ENCODE peak calls at places on chromosomes 11 and 22, in four cellular contexts. Y is AG04450, P is fibroblast of pulmonary artery, T is fibroblast of mammary gland. U is an unnamed sample.

GRCh38 chr11:46508360-46508759 is 85.5 kb downstream of the AMBRA1 start:
- DNase-seq in P (no peak), Y (no peak), T (no peak), U (no peak)

GRCh38 chr11:79244175-79244804 is 196.5 kb downstream of the TENM4 start:
- DNase-seq in P (peak), Y (peak), T (peak), U (peak)

GRCh38 chr11:130166457-130166784 is 6.8 kb downstream of the ST14 start:
- DNase-seq in Y (peak), T (peak), P (peak), U (peak)

GRCh38 chr11:117072517-117073218 is 25.6 kb downstream of the SIK3 start:
- DNase-seq in T (peak), Y (peak), P (peak), U (peak)

GRCh38 chr11:68989936-68990606 is 9.3 kb upstream of the MRGPRD start:
- DNase-seq in T (no peak), Y (no peak), P (no peak), U (no peak)

GRCh38 chr11:34366522-34366921 is 8.7 kb upstream of the ABTB2 start:
- DNase-seq in Y (no peak), T (peak), P (peak), U (no peak)

GRCh38 chr11:47918882-47919495 is 61.4 kb upstream of the PTPRJ start:
- DNase-seq in P (peak), Y (no peak), T (no peak), U (no peak)

GRCh38 chr11:68128682-68129327 is 7.6 kb upstream of the CHKA start:
- DNase-seq in P (peak), Y (peak), T (peak), U (peak)

GRCh38 chr11:83011333-83012167 is 60.1 kb downstream of the RAB30 start:
- DNase-seq in P (peak), T (no peak), Y (no peak), U (peak)

GRCh38 chr11:11036185-11037161 is 178.6 kb upstream of the ZBED5 start:
- DNase-seq in Y (no peak), T (peak), P (peak), U (peak)

GRCh38 chr11:45041556-45041955 is 90.9 kb upstream of the TP53I11 start:
- DNase-seq in P (no peak), Y (no peak), T (no peak), U (no peak)

GRCh38 chr11:54985731-54986130 is 276.2 kb upstream of the TRIM48 start:
- DNase-seq in T (no peak), P (no peak), Y (no peak), U (no peak)

GRCh38 chr11:62122076-62122475 is 1.7 kb upstream of the INCENP start:
- DNase-seq in P (peak), T (no peak), Y (no peak), U (peak)

GRCh38 chr22:29023172-29023796 is 38.3 kb downstream of the C22orf31 start:
- DNase-seq in T (no peak), P (no peak), Y (no peak), U (no peak)

GRCh38 chr11:118114266-118114665 is 27.5 kb upstream of the SMIM35 start:
- DNase-seq in Y (no peak), P (no peak), T (no peak), U (no peak)

GRCh38 chr11:61923166-61924015 is 6.0 kb upstream of the RAB3IL1 start:
- DNase-seq in P (peak), Y (peak), T (peak), U (peak)

GRCh38 chr11:111586305-111586915 is 15.8 kb upstream of the SIK2 start:
- DNase-seq in P (peak), T (peak), Y (no peak), U (peak)

GRCh38 chr11:15275141-15275540 is 160.4 kb downstream of the INSC start:
- DNase-seq in Y (no peak), P (no peak), T (no peak), U (no peak)

GRCh38 chr11:6655020-6655789 is 404 bp downstream of the DCHS1 start:
- DNase-seq in T (no peak), P (no peak), Y (no peak), U (no peak)

GRCh38 chr11:61139391-61139790 is 21.8 kb downstream of the VPS37C start:
- DNase-seq in P (no peak), T (no peak), Y (no peak), U (no peak)

DNA sequence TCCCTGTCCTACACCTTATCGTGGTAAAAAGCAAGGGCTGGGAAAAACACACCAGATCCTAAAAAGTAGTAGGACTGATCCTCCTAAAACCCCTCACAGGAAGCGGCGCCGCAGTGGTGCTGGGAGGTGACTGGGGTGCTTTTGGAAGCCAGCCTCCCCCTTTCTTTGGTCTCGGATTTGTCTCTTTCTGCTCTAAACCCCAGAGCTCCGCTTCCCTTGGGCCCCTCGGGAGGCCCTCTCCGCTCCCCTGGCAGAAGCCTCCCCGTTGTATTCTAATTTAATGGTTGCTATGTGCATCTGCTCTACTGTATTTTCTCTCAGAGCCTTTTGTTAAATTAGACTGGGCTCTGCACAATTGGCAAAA is 587.8 kb downstream of the OPCML start:
- DNase-seq in P (no peak), Y (no peak), T (no peak), U (no peak)
- H3K4me3 ChIP-seq in P (no peak), Y (peak), T (no peak), U (no peak)

DNA sequence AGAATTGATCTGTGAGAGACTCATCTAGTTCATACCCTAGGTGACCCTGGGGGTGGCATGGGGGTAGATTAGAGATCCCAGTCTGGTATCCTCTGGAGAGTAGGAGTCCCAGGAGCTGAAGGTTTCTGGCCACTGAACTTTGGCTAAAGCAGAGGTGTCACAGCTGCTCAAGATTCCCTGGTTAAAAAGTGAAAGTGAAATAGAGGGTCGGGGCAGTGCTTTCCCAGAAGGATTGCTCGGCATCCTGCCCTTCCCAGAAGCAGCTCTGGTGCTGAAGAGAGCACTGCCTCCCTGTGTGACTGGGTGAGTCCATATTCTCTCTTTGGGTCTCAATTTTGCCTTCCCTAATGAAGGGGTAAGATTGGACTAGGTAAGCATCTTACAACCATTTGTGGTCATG is 651 bp downstream of the IL18BP start:
- DNase-seq in T (peak), P (peak), Y (no peak), U (peak)
- H3K4me3 ChIP-seq in T (no peak), P (no peak), Y (peak), U (peak)

DNA sequence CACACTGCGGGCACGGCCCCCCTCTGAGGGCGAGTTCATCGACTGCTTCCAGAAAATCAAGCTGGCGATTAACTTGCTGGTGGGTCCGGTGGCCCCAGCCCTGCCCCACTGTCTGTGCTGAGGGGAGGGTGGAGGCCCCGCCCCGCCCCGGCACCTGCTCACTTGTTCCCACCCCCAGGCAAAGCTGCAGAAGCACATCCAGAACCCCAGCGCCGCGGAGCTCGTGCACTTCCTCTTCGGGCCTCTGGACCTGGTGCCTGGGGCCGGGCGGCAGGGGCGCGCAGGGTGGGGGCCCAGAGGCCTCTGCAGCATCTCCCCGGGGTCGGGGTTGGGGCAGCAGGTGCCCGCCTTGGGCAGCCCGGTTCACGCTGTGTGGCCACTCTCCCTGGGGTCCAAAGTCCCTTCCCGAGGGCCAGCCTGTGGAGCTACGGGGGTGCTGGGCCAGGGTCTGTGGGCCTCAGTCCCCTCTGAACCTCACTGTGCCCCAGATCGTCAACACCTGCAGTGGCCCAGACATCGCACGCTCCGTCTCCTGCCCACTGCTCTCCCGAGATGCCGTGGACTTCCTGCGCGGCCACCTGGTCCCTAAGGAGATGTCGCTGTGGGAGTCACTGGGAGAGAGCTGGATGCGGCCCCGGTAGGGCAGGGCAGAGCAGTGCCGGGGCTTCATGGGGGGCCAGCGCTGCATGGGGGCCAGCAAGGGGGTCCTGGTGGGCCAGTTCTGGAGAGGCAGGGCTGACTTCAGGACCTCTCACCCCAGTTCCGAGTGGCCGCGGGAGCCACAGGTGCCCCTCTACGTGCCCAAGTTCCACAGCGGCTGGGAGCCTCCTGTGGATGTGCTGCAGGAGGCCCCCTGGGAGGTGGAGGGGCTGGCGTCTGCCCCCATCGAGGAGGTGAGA is 16.1 kb downstream of the EPS8L2 start:
- DNase-seq in T (no peak), P (no peak), Y (no peak), U (no peak)
- H3K4me3 ChIP-seq in T (no peak), P (no peak), Y (no peak), U (no peak)

GRCh38 chr11:2268911-2269600 is 1.3 kb downstream of the ASCL2 start:
- DNase-seq in Y (no peak), P (peak), T (peak), U (peak)
- H3K4me3 ChIP-seq in Y (peak), P (peak), T (no peak), U (no peak)

DNA sequence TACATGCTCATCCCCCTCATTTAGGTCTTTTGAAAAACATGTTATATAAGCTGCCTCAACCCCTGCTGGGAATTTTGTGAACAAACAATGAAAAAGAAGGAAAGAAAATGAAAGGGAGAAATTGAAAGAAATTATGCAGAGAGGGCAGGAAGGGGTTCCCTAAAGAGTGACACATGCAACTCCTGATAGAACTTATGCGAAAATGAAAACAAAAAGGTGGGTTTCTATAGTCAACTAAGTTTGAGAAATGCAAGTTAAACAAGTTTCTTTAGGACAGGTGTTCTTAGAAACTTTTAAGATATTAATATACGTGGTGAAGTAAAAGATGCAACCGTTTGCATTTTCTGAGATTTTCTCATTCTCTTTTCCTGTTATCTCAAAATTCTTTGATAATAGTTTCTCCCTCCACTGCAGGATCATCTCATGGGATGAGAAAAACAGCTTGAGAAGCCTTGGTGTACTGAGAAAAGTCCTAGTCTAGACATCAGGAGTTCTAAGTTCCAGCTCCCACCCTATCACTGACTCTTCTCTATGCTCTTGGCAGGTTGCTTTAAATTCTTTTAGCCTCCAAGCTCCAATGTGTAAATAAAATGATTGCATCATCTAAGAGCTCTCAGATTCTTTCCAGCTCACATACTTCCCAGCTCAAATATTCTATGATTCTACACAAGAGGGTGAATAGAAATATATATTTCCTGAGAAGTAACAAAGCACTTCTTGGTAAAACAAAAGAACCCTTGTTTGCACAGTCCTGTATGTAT is 109.2 kb downstream of the FAM76B start:
- DNase-seq in T (peak), Y (peak), P (peak), U (peak)
- H3K4me3 ChIP-seq in T (no peak), Y (no peak), P (no peak), U (no peak)